ENCODE peak calls at places on chromosomes 16 and 17, in five cellular contexts. One of them, this sample, is unnamed. For H3K9me3 and H3K27me3, the result is how much of the 10 kb centered on the place peaks cover.

GRCh38 chr17:38352245-38353083 is 820 bp downstream of the SOCS7 start:
- DNase-seq in keratinocyte: no peak
- DNase-seq in naive thymus-derived CD4-positive, alpha-beta T cell: peak
- DNase-seq in transverse colon: peak
- DNase-seq in left lung: peak
- DNase-seq in this sample: peak

GRCh38 chr17:68514809-68515208 is 2.6 kb downstream of the PRKAR1A start:
- DNase-seq in keratinocyte: no peak
- DNase-seq in naive thymus-derived CD4-positive, alpha-beta T cell: no peak
- DNase-seq in transverse colon: no peak
- DNase-seq in left lung: no peak
- DNase-seq in this sample: no peak

GRCh38 chr17:66975614-66976378 is 11.3 kb downstream of the CACNG4 start:
- DNase-seq in keratinocyte: no peak
- DNase-seq in naive thymus-derived CD4-positive, alpha-beta T cell: no peak
- DNase-seq in transverse colon: no peak
- DNase-seq in left lung: peak
- DNase-seq in this sample: peak

GRCh38 chr16:75010427-75010826 is 11.6 kb downstream of the ZNRF1 start:
- DNase-seq in keratinocyte: no peak
- DNase-seq in naive thymus-derived CD4-positive, alpha-beta T cell: no peak
- DNase-seq in transverse colon: no peak
- DNase-seq in left lung: no peak
- DNase-seq in this sample: no peak

GRCh38 chr17:20179031-20179430 is 169.9 kb downstream of the SPECC1 start:
- DNase-seq in keratinocyte: no peak
- DNase-seq in naive thymus-derived CD4-positive, alpha-beta T cell: no peak
- DNase-seq in transverse colon: no peak
- DNase-seq in left lung: no peak
- DNase-seq in this sample: no peak

GRCh38 chr16:57863434-57864160 is 61.3 kb upstream of the KIFC3 start:
- DNase-seq in keratinocyte: no peak
- DNase-seq in naive thymus-derived CD4-positive, alpha-beta T cell: no peak
- DNase-seq in transverse colon: peak
- DNase-seq in left lung: no peak
- DNase-seq in this sample: peak

GRCh38 chr16:23035240-23035639 is 114.0 kb downstream of the USP31 start:
- DNase-seq in keratinocyte: no peak
- DNase-seq in naive thymus-derived CD4-positive, alpha-beta T cell: no peak
- DNase-seq in transverse colon: no peak
- DNase-seq in left lung: no peak
- DNase-seq in this sample: no peak

GRCh38 chr16:9124444-9124843 is 33.0 kb downstream of the HAPSTR1 start:
- DNase-seq in keratinocyte: no peak
- DNase-seq in naive thymus-derived CD4-positive, alpha-beta T cell: no peak
- DNase-seq in transverse colon: no peak
- DNase-seq in left lung: no peak
- DNase-seq in this sample: no peak

GRCh38 chr16:26688105-26688504 is 378.6 kb upstream of the C16orf82 start:
- DNase-seq in keratinocyte: no peak
- DNase-seq in naive thymus-derived CD4-positive, alpha-beta T cell: no peak
- DNase-seq in transverse colon: no peak
- DNase-seq in left lung: no peak
- DNase-seq in this sample: no peak

GRCh38 chr17:37405955-37406634 is 541 bp downstream of the ACACA start:
- DNase-seq in keratinocyte: no peak
- DNase-seq in naive thymus-derived CD4-positive, alpha-beta T cell: no peak
- DNase-seq in transverse colon: no peak
- DNase-seq in left lung: no peak
- DNase-seq in this sample: no peak

GRCh38 chr17:47810200-47810821 is 11.3 kb downstream of the OSBPL7 start:
- DNase-seq in keratinocyte: peak
- DNase-seq in naive thymus-derived CD4-positive, alpha-beta T cell: no peak
- DNase-seq in transverse colon: peak
- DNase-seq in left lung: no peak
- DNase-seq in this sample: no peak

GRCh38 chr16:75810342-75810741 is 84.1 kb upstream of the CPHXL start:
- DNase-seq in keratinocyte: no peak
- DNase-seq in naive thymus-derived CD4-positive, alpha-beta T cell: no peak
- DNase-seq in transverse colon: no peak
- DNase-seq in left lung: no peak
- DNase-seq in this sample: no peak

GRCh38 chr16:67349172-67349571 is 22.6 kb downstream of the LRRC36 start:
- DNase-seq in keratinocyte: peak
- DNase-seq in naive thymus-derived CD4-positive, alpha-beta T cell: no peak
- DNase-seq in transverse colon: no peak
- DNase-seq in left lung: no peak
- DNase-seq in this sample: no peak

GRCh38 chr16:2858245-2859025 is 465 bp upstream of the PRSS22 start:
- DNase-seq in keratinocyte: no peak
- DNase-seq in naive thymus-derived CD4-positive, alpha-beta T cell: no peak
- DNase-seq in transverse colon: peak
- DNase-seq in left lung: peak
- DNase-seq in this sample: no peak

GRCh38 chr16:30677931-30678585 is 19.8 kb downstream of the FBRS start:
- DNase-seq in keratinocyte: no peak
- DNase-seq in naive thymus-derived CD4-positive, alpha-beta T cell: no peak
- DNase-seq in transverse colon: no peak
- DNase-seq in left lung: no peak
- DNase-seq in this sample: peak

GRCh38 chr17:75194879-75195278 is 10.6 kb upstream of the NUP85 start:
- DNase-seq in keratinocyte: no peak
- DNase-seq in naive thymus-derived CD4-positive, alpha-beta T cell: no peak
- DNase-seq in transverse colon: no peak
- DNase-seq in left lung: no peak
- DNase-seq in this sample: no peak

GRCh38 chr17:51805765-51806164 is 352.7 kb downstream of the CA10 start:
- DNase-seq in keratinocyte: no peak
- DNase-seq in naive thymus-derived CD4-positive, alpha-beta T cell: no peak
- DNase-seq in transverse colon: no peak
- DNase-seq in left lung: no peak
- DNase-seq in this sample: no peak

GRCh38 chr16:15398618-15399316 is 3.2 kb downstream of the MPV17L start:
- DNase-seq in keratinocyte: no peak
- DNase-seq in naive thymus-derived CD4-positive, alpha-beta T cell: no peak
- DNase-seq in transverse colon: no peak
- DNase-seq in left lung: no peak
- DNase-seq in this sample: no peak

GRCh38 chr16:50879873-50880695 is 138.2 kb downstream of the CYLD start:
- DNase-seq in keratinocyte: no peak
- DNase-seq in naive thymus-derived CD4-positive, alpha-beta T cell: no peak
- DNase-seq in transverse colon: no peak
- DNase-seq in left lung: peak
- DNase-seq in this sample: no peak

GRCh38 chr17:35991075-35991474 is 4.5 kb upstream of the CCL14 start:
- DNase-seq in keratinocyte: no peak
- DNase-seq in naive thymus-derived CD4-positive, alpha-beta T cell: no peak
- DNase-seq in transverse colon: no peak
- DNase-seq in left lung: no peak
- DNase-seq in this sample: no peak

DNA sequence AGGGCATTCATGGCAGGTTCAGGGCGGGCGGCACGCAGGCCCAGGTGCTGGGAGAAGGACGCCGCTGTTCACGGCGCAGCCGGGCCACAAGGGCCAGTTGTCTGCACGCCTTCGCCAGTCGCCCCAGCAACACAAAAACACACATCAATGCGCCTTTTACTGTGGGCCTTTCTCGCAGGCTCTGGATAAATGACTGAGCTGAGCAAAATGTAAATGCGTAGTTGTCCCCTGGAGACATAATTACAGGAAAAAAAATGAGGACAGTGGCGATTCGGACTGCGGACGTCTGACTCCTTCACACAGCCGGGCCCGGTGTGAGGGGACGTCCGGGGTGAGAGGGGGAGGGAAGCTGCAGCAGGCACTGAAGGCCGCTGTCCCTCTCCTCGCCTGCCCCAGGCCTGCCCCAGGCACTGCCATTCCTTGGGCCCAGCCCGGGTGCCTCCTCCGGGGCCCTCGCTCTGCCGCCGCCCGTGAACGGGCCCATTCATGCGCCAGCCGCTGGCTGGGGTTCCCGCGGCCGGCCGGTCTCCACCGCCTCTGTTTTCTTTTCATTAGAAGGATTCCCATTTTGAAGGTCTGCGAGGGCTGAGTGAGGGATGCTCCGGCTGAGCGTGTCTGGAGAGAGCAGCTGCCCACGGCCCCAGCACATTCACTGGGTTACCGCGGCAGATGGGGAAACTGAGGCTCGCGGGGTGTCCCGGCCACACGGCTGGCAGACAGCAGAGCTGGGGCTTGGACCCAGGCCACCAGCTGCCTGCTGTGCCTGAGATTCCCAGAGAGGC is 6.5 kb upstream of the ZNF469 start:
- DNase-seq in keratinocyte: no peak
- DNase-seq in naive thymus-derived CD4-positive, alpha-beta T cell: no peak
- DNase-seq in transverse colon: no peak
- DNase-seq in left lung: peak
- DNase-seq in this sample: peak
- H3K9me3 ChIP-seq in keratinocyte: under half
- H3K9me3 ChIP-seq in naive thymus-derived CD4-positive, alpha-beta T cell: under half
- H3K9me3 ChIP-seq in transverse colon: under half
- H3K9me3 ChIP-seq in left lung: under half
- H3K9me3 ChIP-seq in this sample: under half

GRCh38 chr16:28062261-28063046 is 1.1 kb downstream of the GSG1L start:
- DNase-seq in keratinocyte: no peak
- DNase-seq in naive thymus-derived CD4-positive, alpha-beta T cell: no peak
- DNase-seq in transverse colon: no peak
- DNase-seq in left lung: no peak
- DNase-seq in this sample: no peak

GRCh38 chr16:28063611-28064061 is at the start of gene GSG1L:
- DNase-seq in keratinocyte: no peak
- DNase-seq in naive thymus-derived CD4-positive, alpha-beta T cell: no peak
- DNase-seq in transverse colon: no peak
- DNase-seq in left lung: no peak
- DNase-seq in this sample: no peak

GRCh38 chr16:28063047-28063521 is 430 bp downstream of the GSG1L start:
- DNase-seq in keratinocyte: no peak
- DNase-seq in naive thymus-derived CD4-positive, alpha-beta T cell: no peak
- DNase-seq in transverse colon: no peak
- DNase-seq in left lung: no peak
- DNase-seq in this sample: no peak

GRCh38 chr16:28059841-28060240 is 3.7 kb downstream of the GSG1L start:
- DNase-seq in keratinocyte: no peak
- DNase-seq in naive thymus-derived CD4-positive, alpha-beta T cell: no peak
- DNase-seq in transverse colon: no peak
- DNase-seq in left lung: no peak
- DNase-seq in this sample: no peak

GRCh38 chr16:28061702-28062101 is 1.8 kb downstream of the GSG1L start:
- DNase-seq in keratinocyte: no peak
- DNase-seq in naive thymus-derived CD4-positive, alpha-beta T cell: no peak
- DNase-seq in transverse colon: no peak
- DNase-seq in left lung: no peak
- DNase-seq in this sample: no peak
- H3K27me3 ChIP-seq in keratinocyte: half or more
- H3K27me3 ChIP-seq in naive thymus-derived CD4-positive, alpha-beta T cell: under half
- H3K27me3 ChIP-seq in transverse colon: half or more
- H3K27me3 ChIP-seq in left lung: under half
- H3K27me3 ChIP-seq in this sample: under half

GRCh38 chr17:1557355-1558095 is 5.1 kb downstream of the PITPNA start:
- DNase-seq in keratinocyte: no peak
- DNase-seq in naive thymus-derived CD4-positive, alpha-beta T cell: no peak
- DNase-seq in transverse colon: peak
- DNase-seq in left lung: peak
- DNase-seq in this sample: no peak
- H3K4me3 ChIP-seq in keratinocyte: no peak
- H3K4me3 ChIP-seq in naive thymus-derived CD4-positive, alpha-beta T cell: no peak
- H3K4me3 ChIP-seq in transverse colon: no peak
- H3K4me3 ChIP-seq in left lung: no peak
- H3K4me3 ChIP-seq in this sample: no peak

DNA sequence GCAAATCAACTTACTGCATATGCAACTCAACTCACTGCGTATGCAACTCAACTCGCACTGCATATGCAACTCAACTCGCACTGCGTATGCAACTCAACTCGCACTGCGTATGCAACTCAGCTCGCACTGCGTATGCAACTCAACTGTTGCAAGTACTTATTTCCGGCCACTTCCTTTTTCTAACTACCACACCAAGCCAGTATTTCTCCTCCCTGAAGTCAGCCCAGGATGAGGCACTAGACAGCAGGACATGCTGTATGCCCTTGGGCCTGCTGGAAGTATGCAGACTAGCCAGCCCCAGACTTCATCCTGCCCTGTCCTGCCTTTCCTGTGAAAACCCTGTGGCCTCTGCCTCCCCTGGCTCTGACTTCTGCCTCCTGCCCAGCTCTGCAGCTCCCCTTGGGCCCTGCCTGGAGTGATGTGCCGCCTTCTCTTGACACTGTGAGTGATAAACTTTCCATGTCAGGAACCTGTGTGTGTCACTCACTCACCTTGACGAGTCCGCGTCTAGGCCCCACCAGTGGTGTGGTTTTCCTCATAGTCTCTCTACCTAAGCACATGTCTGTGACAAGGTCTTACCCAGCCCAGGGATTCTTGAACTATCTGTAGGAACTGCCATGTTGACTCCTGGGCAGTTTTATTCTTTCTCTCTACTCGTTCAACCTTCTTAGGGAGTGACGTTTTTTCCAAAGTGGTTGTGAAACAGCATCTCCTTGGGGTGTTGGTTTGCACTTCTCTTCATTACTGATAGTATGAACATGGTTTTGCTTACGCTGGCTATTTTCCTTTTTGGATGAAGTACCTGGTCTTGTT is 16.4 kb downstream of the ZNF778 start:
- DNase-seq in keratinocyte: no peak
- DNase-seq in naive thymus-derived CD4-positive, alpha-beta T cell: no peak
- DNase-seq in transverse colon: no peak
- DNase-seq in left lung: no peak
- DNase-seq in this sample: no peak
- H3K9me3 ChIP-seq in keratinocyte: under half
- H3K9me3 ChIP-seq in naive thymus-derived CD4-positive, alpha-beta T cell: under half
- H3K9me3 ChIP-seq in transverse colon: under half
- H3K9me3 ChIP-seq in left lung: under half
- H3K9me3 ChIP-seq in this sample: under half

GRCh38 chr17:79339311-79339710 is 264.7 kb downstream of the ENGASE start:
- DNase-seq in keratinocyte: no peak
- DNase-seq in naive thymus-derived CD4-positive, alpha-beta T cell: no peak
- DNase-seq in transverse colon: no peak
- DNase-seq in left lung: peak
- DNase-seq in this sample: no peak
- H3K27me3 ChIP-seq in keratinocyte: under half
- H3K27me3 ChIP-seq in naive thymus-derived CD4-positive, alpha-beta T cell: under half
- H3K27me3 ChIP-seq in transverse colon: under half
- H3K27me3 ChIP-seq in left lung: under half
- H3K27me3 ChIP-seq in this sample: under half

GRCh38 chr17:7486181-7486580 is 2.0 kb downstream of the POLR2A start:
- DNase-seq in keratinocyte: no peak
- DNase-seq in naive thymus-derived CD4-positive, alpha-beta T cell: no peak
- DNase-seq in transverse colon: no peak
- DNase-seq in left lung: no peak
- DNase-seq in this sample: no peak
- H3K4me3 ChIP-seq in keratinocyte: peak
- H3K4me3 ChIP-seq in naive thymus-derived CD4-positive, alpha-beta T cell: peak
- H3K4me3 ChIP-seq in transverse colon: peak
- H3K4me3 ChIP-seq in left lung: peak
- H3K4me3 ChIP-seq in this sample: peak

This sample was measured in right cardiac atrium.